ENCODE peak calls at places on chromosomes 7 and 10, in eight cellular contexts. H is choroid plexus epithelial cell, R is MCF 10A, D is mucosa of descending colon, N is neural crest cell, O is thoracic aorta, F is Calu3, P is astrocyte of the spinal cord. Z is an unnamed sample.

GRCh38 chr10:125148576-125148975 is 11.8 kb downstream of the CTBP2 start:
- DNase-seq in H (no peak), D (no peak), N (no peak), O (no peak), F (no peak), P (no peak), R (no peak), Z (no peak)

GRCh38 chr10:1846050-1846449 is 108.7 kb upstream of the ADARB2 start:
- DNase-seq in H (no peak), D (no peak), F (no peak), R (no peak), N (no peak), O (no peak), P (no peak), Z (no peak)

GRCh38 chr10:21529236-21529910 is 3.9 kb upstream of the SKIDA1 start:
- DNase-seq in R (peak; percentile 36), O (no peak), H (no peak), N (no peak), F (no peak), D (no peak), P (no peak), Z (no peak)

GRCh38 chr7:39624202-39624807 is 933 bp downstream of the RALA start:
- DNase-seq in P (no peak), O (no peak), F (peak; percentile 33), D (no peak), H (peak; percentile 35), R (peak; percentile 52), N (no peak), Z (no peak)

GRCh38 chr10:73810735-73811465 is 498 bp downstream of the NDST2 start:
- DNase-seq in P (peak; percentile 17), H (peak; percentile 51), O (no peak), D (peak; percentile 82), F (peak; percentile 38), N (peak; percentile 28), R (no peak), Z (peak; percentile 27)

GRCh38 chr10:44372181-44372580 is 12.7 kb downstream of the CXCL12 start:
- DNase-seq in R (no peak), O (no peak), H (no peak), F (no peak), N (no peak), D (no peak), P (no peak), Z (no peak)

GRCh38 chr10:43398939-43399871 is 9.8 kb downstream of the HNRNPF start:
- DNase-seq in H (peak; percentile 62), P (peak; percentile 37), O (no peak), R (no peak), F (peak; percentile 34), N (no peak), D (no peak), Z (no peak)

GRCh38 chr10:65340340-65340739 is 1585.5 kb upstream of the LRRTM3 start:
- DNase-seq in F (no peak), D (no peak), H (no peak), N (no peak), O (no peak), P (no peak), R (no peak), Z (no peak)

GRCh38 chr10:34098817-34099567 is 716.1 kb downstream of the PARD3 start:
- DNase-seq in P (no peak), D (no peak), F (no peak), R (no peak), H (no peak), O (no peak), N (no peak), Z (no peak)

GRCh38 chr7:85054306-85054705 is 132.6 kb downstream of the SEMA3D start:
- DNase-seq in N (no peak), O (no peak), F (no peak), H (no peak), R (no peak), D (no peak), P (no peak), Z (no peak)

GRCh38 chr10:133334495-133335237 is 2.0 kb downstream of the CALY start:
- DNase-seq in D (no peak), H (peak; percentile 26), R (no peak), N (no peak), O (no peak), F (no peak), P (no peak), Z (no peak)

GRCh38 chr10:128125416-128125943 is 743 bp downstream of the MKI67 start:
- DNase-seq in F (no peak), R (peak; percentile 15), D (no peak), O (no peak), H (no peak), N (no peak), P (peak; percentile 5), Z (no peak)

GRCh38 chr10:131406676-131407392 is 95.3 kb upstream of the TCERG1L start:
- DNase-seq in H (no peak), P (no peak), N (no peak), O (no peak), D (no peak), R (no peak), F (no peak), Z (no peak)

GRCh38 chr7:727104-727805 is at the start of gene PRKAR1B:
- DNase-seq in O (no peak), R (peak; percentile 20), N (no peak), D (peak; percentile 77), H (peak; percentile 19), F (peak; percentile 54), P (no peak), Z (no peak)

GRCh38 chr10:90598513-90598912 is 259.3 kb downstream of the HTR7 start:
- DNase-seq in D (no peak), N (no peak), H (no peak), O (no peak), P (no peak), R (no peak), F (no peak), Z (no peak)

GRCh38 chr10:75097666-75098285 is 13.7 kb upstream of the SAMD8 start:
- DNase-seq in F (no peak), R (no peak), P (peak; percentile 11), D (no peak), N (no peak), O (no peak), H (peak; percentile 34), Z (no peak)

GRCh38 chr10:76257816-76258215 is 826.4 kb downstream of the LRMDA start:
- DNase-seq in N (no peak), P (no peak), H (no peak), R (peak; percentile 43), D (no peak), O (no peak), F (no peak), Z (no peak)

GRCh38 chr7:157544980-157545680 is 208.3 kb downstream of the DNAJB6 start:
- DNase-seq in P (no peak), O (no peak), D (peak; percentile 35), N (no peak), F (no peak), H (no peak), R (no peak), Z (no peak)

GRCh38 chr7:136056827-136057226 is 79.7 kb upstream of the MTPN start:
- DNase-seq in P (no peak), O (no peak), F (no peak), N (no peak), H (no peak), R (no peak), D (no peak), Z (no peak)

DNA sequence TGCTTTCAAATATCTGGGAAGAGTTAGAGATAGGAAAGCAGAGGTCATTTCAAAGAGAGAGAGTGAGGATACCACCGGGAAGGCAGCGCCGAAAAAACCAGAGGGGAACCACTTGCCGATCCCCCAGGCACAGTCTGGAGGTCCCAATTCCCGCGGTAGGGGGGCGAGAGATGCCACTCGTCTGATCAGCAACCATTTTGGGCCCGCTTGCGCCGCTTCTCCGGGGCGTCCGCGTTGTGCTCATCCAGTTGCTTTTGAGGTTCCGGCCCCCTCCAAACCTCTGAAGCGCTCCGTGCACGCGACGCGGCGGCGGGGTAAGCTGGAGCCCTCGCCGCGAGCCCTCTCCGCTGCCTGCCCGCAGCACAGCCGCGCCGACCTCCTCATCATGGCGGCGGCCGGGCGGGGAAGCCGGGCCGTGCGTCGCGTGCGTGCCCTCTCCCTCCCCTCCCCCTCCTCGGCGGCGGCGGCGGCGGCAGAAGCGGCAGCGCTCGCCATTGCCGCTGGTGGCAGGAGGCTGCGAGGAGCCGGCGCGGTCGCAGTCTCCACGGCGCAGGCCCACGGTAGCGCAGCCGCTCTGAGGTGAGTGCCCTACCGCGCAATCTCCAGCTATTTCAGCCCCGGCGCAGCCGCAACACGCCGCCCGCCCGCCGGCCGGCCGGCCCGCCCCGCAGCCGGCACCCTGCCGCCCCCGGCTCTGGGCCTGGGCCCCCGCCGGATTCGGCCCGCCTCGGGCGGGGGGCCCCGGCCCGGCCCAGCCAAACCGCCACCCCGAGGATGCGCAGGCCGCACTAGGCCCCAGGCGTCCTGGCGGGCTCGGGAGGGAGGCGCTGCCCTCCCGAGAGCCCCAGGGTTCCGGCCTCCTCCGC is at the start of gene NRF1:
- DNase-seq in D (peak; percentile 93), P (peak; percentile 92), H (peak; percentile 93), F (peak; percentile 95), N (peak; percentile 84), O (peak; percentile 45), R (peak; percentile 86), Z (peak; percentile 86)
- TF ChIP-seq CTCF in D (peak; percentile 13), P (peak; percentile 10), H (no peak), F (no peak), N (peak; percentile 27), O (peak; percentile 29), R (no peak), Z (peak; percentile 22)

GRCh38 chr7:37961251-37961650 is 40.8 kb downstream of the EPDR1 start:
- DNase-seq in R (no peak), P (no peak), D (no peak), N (no peak), O (no peak), F (no peak), H (no peak), Z (no peak)
- TF ChIP-seq CTCF in R (no peak), P (no peak), D (no peak), N (no peak), O (no peak), F (no peak), H (no peak), Z (no peak)

DNA sequence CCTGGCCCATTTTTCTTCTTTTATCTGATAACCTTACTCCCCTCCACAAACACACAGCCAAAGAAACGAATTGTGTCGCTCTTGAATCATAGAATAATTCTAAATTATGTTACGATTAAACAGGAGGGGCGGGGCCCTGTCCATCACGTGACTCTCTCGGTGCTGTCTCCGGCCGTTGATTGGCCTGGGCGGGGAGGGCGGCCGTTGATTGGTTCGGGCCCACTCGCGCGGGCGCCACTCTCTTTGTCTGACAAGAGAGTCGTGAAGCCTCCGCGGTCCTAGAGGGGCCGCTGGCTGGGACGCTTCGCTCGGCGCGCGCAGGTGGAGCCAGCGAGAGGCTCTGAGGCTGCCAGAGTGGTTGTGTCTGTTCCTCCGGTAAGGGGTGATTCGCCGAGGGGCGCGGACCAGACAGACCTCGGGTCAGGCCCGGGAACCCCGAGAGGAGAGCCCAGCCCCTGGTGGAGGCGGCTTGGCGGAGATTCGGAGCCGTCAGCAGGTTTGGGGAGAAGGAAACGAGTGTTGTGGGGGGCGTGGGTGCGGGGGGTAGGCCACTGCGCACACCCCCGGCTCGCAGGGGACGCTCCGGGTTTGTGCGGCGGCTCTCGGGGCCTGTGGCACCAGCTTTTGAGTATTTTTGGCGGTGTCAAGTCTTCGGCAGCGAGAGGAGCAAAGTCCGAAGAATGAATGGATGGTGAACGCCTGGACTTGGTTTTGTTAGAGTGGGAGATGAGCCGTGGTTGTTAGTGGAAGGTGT is at the start of gene ZNF789:
- DNase-seq in D (peak; percentile 99), N (peak; percentile 95), F (peak; percentile 94), P (peak; percentile 98), O (peak; percentile 98), R (peak; percentile 96), H (peak; percentile 98), Z (peak; percentile 94)
- TF ChIP-seq CTCF in D (no peak), N (no peak), F (no peak), P (no peak), O (no peak), R (no peak), H (no peak), Z (no peak)

GRCh38 chr10:113616244-113617074 is 47.4 kb downstream of the NRAP start:
- DNase-seq in H (peak; percentile 20), R (peak; percentile 29), O (no peak), D (no peak), N (peak; percentile 36), P (no peak), F (no peak), Z (no peak)
- TF ChIP-seq CTCF in H (peak; percentile 52), R (peak; percentile 21), O (no peak), D (no peak), N (peak; percentile 60), P (peak; percentile 46), F (no peak), Z (peak; percentile 66)